ENCODE peak calls at places on chromosomes 5 and 9, in seven cellular contexts. One of them, this sample, is unnamed.

GRCh38 chr9:23172979-23173637 is 652.9 kb downstream of the ELAVL2 start:
- DNase-seq in adrenal gland: no peak
- DNase-seq in Panc1: no peak
- DNase-seq in fibroblast of pulmonary artery: no peak
- DNase-seq in WTC11: no peak
- DNase-seq in tibial nerve: no peak
- DNase-seq in OCI-LY7: no peak
- DNase-seq in this sample: no peak

GRCh38 chr5:174825587-174825986 is 101.2 kb downstream of the MSX2 start:
- DNase-seq in adrenal gland: no peak
- DNase-seq in Panc1: no peak
- DNase-seq in fibroblast of pulmonary artery: no peak
- DNase-seq in WTC11: no peak
- DNase-seq in tibial nerve: no peak
- DNase-seq in OCI-LY7: no peak
- DNase-seq in this sample: no peak

GRCh38 chr5:33258553-33258952 is 182.2 kb upstream of the TARS1 start:
- DNase-seq in adrenal gland: no peak
- DNase-seq in Panc1: no peak
- DNase-seq in fibroblast of pulmonary artery: no peak
- DNase-seq in WTC11: no peak
- DNase-seq in tibial nerve: no peak
- DNase-seq in OCI-LY7: no peak
- DNase-seq in this sample: no peak

GRCh38 chr9:112751059-112751795 is 667 bp downstream of the SNX30 start:
- DNase-seq in adrenal gland: peak
- DNase-seq in Panc1: no peak
- DNase-seq in fibroblast of pulmonary artery: peak
- DNase-seq in WTC11: peak
- DNase-seq in tibial nerve: no peak
- DNase-seq in OCI-LY7: peak
- DNase-seq in this sample: peak

GRCh38 chr5:38994329-38994927 is 79.8 kb downstream of the RICTOR start:
- DNase-seq in adrenal gland: peak
- DNase-seq in Panc1: no peak
- DNase-seq in fibroblast of pulmonary artery: peak
- DNase-seq in WTC11: peak
- DNase-seq in tibial nerve: no peak
- DNase-seq in OCI-LY7: no peak
- DNase-seq in this sample: no peak

GRCh38 chr5:135493406-135494180 is 41.4 kb upstream of the TIFAB start:
- DNase-seq in adrenal gland: peak
- DNase-seq in Panc1: no peak
- DNase-seq in fibroblast of pulmonary artery: peak
- DNase-seq in WTC11: no peak
- DNase-seq in tibial nerve: no peak
- DNase-seq in OCI-LY7: no peak
- DNase-seq in this sample: no peak

GRCh38 chr5:127959152-127959764 is 124.3 kb upstream of the SLC12A2 start:
- DNase-seq in adrenal gland: peak
- DNase-seq in Panc1: peak
- DNase-seq in fibroblast of pulmonary artery: peak
- DNase-seq in WTC11: no peak
- DNase-seq in tibial nerve: peak
- DNase-seq in OCI-LY7: no peak
- DNase-seq in this sample: no peak

GRCh38 chr5:149221326-149221725 is 50.3 kb upstream of the AFAP1L1 start:
- DNase-seq in adrenal gland: no peak
- DNase-seq in Panc1: no peak
- DNase-seq in fibroblast of pulmonary artery: peak
- DNase-seq in WTC11: no peak
- DNase-seq in tibial nerve: no peak
- DNase-seq in OCI-LY7: no peak
- DNase-seq in this sample: no peak

GRCh38 chr5:68746220-68747076 is 347.4 kb upstream of the SLC30A5 start:
- DNase-seq in adrenal gland: no peak
- DNase-seq in Panc1: no peak
- DNase-seq in fibroblast of pulmonary artery: no peak
- DNase-seq in WTC11: no peak
- DNase-seq in tibial nerve: no peak
- DNase-seq in OCI-LY7: no peak
- DNase-seq in this sample: no peak

GRCh38 chr5:68367717-68368116 is 152.2 kb downstream of the PIK3R1 start:
- DNase-seq in adrenal gland: no peak
- DNase-seq in Panc1: no peak
- DNase-seq in fibroblast of pulmonary artery: no peak
- DNase-seq in WTC11: no peak
- DNase-seq in tibial nerve: no peak
- DNase-seq in OCI-LY7: no peak
- DNase-seq in this sample: no peak

GRCh38 chr9:76459691-76460635 is 981 bp downstream of the GCNT1 start:
- DNase-seq in adrenal gland: peak
- DNase-seq in Panc1: no peak
- DNase-seq in fibroblast of pulmonary artery: peak
- DNase-seq in WTC11: peak
- DNase-seq in tibial nerve: no peak
- DNase-seq in OCI-LY7: peak
- DNase-seq in this sample: peak

GRCh38 chr5:16593013-16593412 is 23.8 kb downstream of the RETREG1 start:
- DNase-seq in adrenal gland: no peak
- DNase-seq in Panc1: no peak
- DNase-seq in fibroblast of pulmonary artery: no peak
- DNase-seq in WTC11: no peak
- DNase-seq in tibial nerve: no peak
- DNase-seq in OCI-LY7: no peak
- DNase-seq in this sample: no peak

GRCh38 chr5:139574641-139575312 is 13.6 kb downstream of the UBE2D2 start:
- DNase-seq in adrenal gland: no peak
- DNase-seq in Panc1: no peak
- DNase-seq in fibroblast of pulmonary artery: peak
- DNase-seq in WTC11: no peak
- DNase-seq in tibial nerve: no peak
- DNase-seq in OCI-LY7: peak
- DNase-seq in this sample: no peak

GRCh38 chr5:178106556-178107239 is 6.6 kb upstream of the N4BP3 start:
- DNase-seq in adrenal gland: no peak
- DNase-seq in Panc1: no peak
- DNase-seq in fibroblast of pulmonary artery: no peak
- DNase-seq in WTC11: no peak
- DNase-seq in tibial nerve: no peak
- DNase-seq in OCI-LY7: no peak
- DNase-seq in this sample: no peak

GRCh38 chr5:35230043-35230611 is at the start of gene PRLR:
- DNase-seq in adrenal gland: peak
- DNase-seq in Panc1: no peak
- DNase-seq in fibroblast of pulmonary artery: peak
- DNase-seq in WTC11: peak
- DNase-seq in tibial nerve: no peak
- DNase-seq in OCI-LY7: no peak
- DNase-seq in this sample: no peak

DNA sequence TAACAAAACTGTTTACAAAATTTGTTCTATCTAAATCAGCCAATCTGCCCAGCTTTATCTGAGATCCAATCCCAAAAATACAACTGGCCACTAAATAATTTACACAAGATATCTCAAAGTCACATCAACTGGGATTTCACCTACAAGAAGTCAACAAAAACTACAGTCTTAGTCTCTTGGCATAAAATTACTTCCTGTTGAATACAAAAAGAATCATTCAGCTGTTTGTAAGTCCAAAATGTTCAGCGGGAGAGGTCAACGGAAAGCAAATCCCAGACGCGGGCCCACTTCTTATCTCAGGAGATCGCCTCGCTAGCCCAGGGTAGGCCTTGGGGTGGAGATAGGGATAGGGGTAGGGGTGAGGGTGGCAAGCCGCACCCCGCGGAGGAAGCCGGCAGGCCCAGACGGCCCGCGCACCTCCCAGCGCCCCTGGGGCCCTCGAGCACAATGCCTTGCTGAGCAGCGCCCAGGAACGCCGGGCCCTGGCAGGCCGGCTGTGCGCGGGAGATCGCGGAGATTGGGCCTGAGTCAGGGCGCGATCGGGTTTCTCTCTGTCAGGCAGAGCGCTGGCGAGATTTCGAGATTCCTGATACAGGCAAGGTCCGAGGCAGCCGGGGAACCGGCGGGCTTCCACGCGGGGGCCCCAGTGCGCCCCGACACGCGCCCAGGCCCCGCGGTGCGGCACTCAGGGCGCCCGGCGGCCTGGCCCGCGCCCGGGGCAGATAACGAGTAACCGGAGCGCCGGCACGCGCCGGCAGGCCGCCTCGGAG is 710 bp downstream of the HINT1 start:
- DNase-seq in adrenal gland: peak
- DNase-seq in Panc1: no peak
- DNase-seq in fibroblast of pulmonary artery: peak
- DNase-seq in WTC11: peak
- DNase-seq in tibial nerve: peak
- DNase-seq in OCI-LY7: peak
- DNase-seq in this sample: peak
- TF ChIP-seq CTCF in adrenal gland: no peak
- TF ChIP-seq CTCF in Panc1: no peak
- TF ChIP-seq CTCF in fibroblast of pulmonary artery: no peak
- TF ChIP-seq CTCF in WTC11: no peak
- TF ChIP-seq CTCF in tibial nerve: peak
- TF ChIP-seq CTCF in OCI-LY7: peak
- TF ChIP-seq CTCF in this sample: peak

DNA sequence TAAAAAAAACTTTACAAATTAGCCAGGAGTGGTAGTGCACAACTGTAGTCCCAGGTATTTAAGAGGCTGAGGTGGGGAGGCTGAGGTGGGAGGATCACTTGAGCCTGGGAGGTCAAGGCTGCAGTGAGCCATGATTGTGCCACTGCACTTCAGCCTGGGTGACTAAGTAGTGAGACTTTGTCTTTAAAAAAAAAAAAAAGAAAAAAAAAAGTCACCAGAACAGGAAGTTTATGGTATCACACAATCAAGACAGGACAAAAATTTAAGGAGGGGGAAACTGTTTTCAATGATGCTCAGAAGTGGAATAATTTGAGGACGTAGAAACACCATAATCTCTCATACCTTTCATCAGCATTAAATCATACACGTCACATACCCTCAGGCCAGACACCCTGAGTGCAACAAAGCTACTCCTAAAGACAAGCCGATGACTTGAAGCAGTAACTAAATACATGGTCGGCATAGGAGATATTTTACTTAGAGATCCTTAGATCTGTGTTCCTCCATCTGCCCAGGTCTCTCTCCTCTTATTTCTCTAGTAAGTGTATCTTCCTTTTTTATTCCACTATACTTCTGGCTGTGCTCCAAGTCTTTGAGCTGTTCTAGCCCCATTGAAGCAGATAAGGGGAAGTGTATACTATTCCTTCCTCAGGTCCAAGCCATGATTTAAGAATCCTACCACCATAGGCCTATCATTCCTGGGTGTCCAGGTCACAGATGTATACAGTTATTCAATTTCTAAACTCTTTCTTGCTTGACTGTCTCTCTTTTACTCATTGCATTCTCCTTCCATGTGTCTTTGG is 91.3 kb upstream of the APC start:
- DNase-seq in adrenal gland: no peak
- DNase-seq in Panc1: no peak
- DNase-seq in fibroblast of pulmonary artery: no peak
- DNase-seq in WTC11: no peak
- DNase-seq in tibial nerve: no peak
- DNase-seq in OCI-LY7: no peak
- DNase-seq in this sample: no peak
- TF ChIP-seq CTCF in adrenal gland: no peak
- TF ChIP-seq CTCF in Panc1: no peak
- TF ChIP-seq CTCF in fibroblast of pulmonary artery: no peak
- TF ChIP-seq CTCF in WTC11: no peak
- TF ChIP-seq CTCF in tibial nerve: no peak
- TF ChIP-seq CTCF in OCI-LY7: no peak
- TF ChIP-seq CTCF in this sample: no peak

DNA sequence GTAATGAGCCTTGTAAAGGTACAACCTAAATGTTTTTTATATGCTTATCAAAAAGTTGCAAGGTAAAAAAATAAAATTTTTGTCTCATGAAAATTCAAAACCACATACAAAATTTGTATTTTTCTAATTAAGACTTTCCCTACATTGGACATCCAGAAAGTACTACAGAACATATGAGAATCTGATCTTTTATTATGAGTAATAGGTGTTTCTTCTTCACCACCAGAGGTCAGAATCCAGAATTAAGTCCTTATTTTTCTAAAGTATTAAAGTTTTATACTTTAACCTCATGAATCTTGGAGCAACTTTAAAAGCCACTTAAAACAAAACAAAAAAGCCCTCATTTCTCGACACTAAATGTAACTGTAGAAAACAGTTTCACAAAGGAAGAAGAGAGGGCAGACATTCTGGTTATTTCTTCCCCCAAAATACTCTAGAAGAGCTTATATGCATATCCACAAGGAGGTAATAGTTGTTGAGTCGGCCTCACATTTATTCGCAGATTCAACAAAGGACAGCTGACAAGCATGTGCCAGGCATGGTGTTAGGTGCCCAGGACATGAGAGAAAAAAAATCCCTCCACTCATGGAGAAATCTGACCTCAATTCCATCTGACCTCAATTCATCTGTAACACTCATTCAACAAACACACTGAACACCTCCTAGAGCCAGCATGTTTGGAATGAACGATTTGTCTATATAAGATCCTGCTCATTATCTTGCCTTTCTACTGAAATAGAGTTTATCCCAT is 69.2 kb downstream of the MLLT3 start:
- DNase-seq in adrenal gland: no peak
- DNase-seq in Panc1: no peak
- DNase-seq in fibroblast of pulmonary artery: peak
- DNase-seq in WTC11: no peak
- DNase-seq in tibial nerve: no peak
- DNase-seq in OCI-LY7: no peak
- DNase-seq in this sample: no peak
- TF ChIP-seq CTCF in adrenal gland: peak
- TF ChIP-seq CTCF in Panc1: no peak
- TF ChIP-seq CTCF in fibroblast of pulmonary artery: peak
- TF ChIP-seq CTCF in WTC11: no peak
- TF ChIP-seq CTCF in tibial nerve: peak
- TF ChIP-seq CTCF in OCI-LY7: peak
- TF ChIP-seq CTCF in this sample: peak

DNA sequence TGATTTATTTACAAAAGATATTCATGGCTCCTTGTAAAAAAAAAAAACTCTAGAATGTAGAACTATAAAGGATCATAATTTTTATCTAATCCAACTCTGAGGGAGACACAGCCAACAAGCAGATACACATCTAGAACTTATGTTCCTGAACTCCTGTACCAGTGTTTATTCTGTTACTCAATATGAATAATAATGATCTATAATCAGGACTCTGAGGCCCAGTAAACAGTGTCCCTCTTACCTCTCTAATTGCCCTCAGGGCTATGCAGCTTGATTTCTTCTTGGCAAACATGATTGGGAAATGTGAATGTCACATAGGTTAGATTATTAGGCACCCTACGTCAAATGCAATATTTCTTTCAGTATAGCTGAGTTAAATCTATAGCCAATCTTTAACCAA is 391.6 kb upstream of the RPS23 start:
- DNase-seq in adrenal gland: no peak
- DNase-seq in Panc1: no peak
- DNase-seq in fibroblast of pulmonary artery: no peak
- DNase-seq in WTC11: no peak
- DNase-seq in tibial nerve: no peak
- DNase-seq in OCI-LY7: no peak
- DNase-seq in this sample: no peak
- TF ChIP-seq CTCF in adrenal gland: no peak
- TF ChIP-seq CTCF in Panc1: no peak
- TF ChIP-seq CTCF in fibroblast of pulmonary artery: no peak
- TF ChIP-seq CTCF in WTC11: no peak
- TF ChIP-seq CTCF in tibial nerve: no peak
- TF ChIP-seq CTCF in OCI-LY7: no peak
- TF ChIP-seq CTCF in this sample: no peak

GRCh38 chr5:1772634-1773033 is 27.0 kb downstream of the MRPL36 start:
- DNase-seq in adrenal gland: no peak
- DNase-seq in Panc1: no peak
- DNase-seq in fibroblast of pulmonary artery: peak
- DNase-seq in WTC11: no peak
- DNase-seq in tibial nerve: no peak
- DNase-seq in OCI-LY7: peak
- DNase-seq in this sample: no peak
- TF ChIP-seq CTCF in adrenal gland: no peak
- TF ChIP-seq CTCF in Panc1: peak
- TF ChIP-seq CTCF in fibroblast of pulmonary artery: peak
- TF ChIP-seq CTCF in WTC11: no peak
- TF ChIP-seq CTCF in tibial nerve: no peak
- TF ChIP-seq CTCF in OCI-LY7: peak
- TF ChIP-seq CTCF in this sample: peak

This sample was measured in D721Med.